ENCODE peak calls at places on chromosome 19, in nine cellular contexts. J is GM06990; E is HTR-8/SVneo; T is activated CD4-positive, CD25-positive, alpha-beta regulatory T cell treated with anti-CD3 and anti-CD28 coated beads, Interleukin-2, amount 50 U/mL, for 72 hours; A is A172; K is neural crest cell; W is body of pancreas; N is PC-3; Y is activated T-cell treated with anti-CD3 and anti-CD28 coated beads for 1 hour. O is an unnamed sample.

GRCh38 chr19:4375620-4376228 is 24.6 kb downstream of the SH3GL1 start:
- DNase-seq in J (peak), E (no peak), T (no peak), A (peak), K (no peak), W (peak), N (peak), Y (no peak), O (peak)

GRCh38 chr19:401836-402535 is 7.0 kb downstream of the C2CD4C start:
- DNase-seq in J (no peak), E (no peak), T (no peak), A (no peak), K (no peak), W (no peak), N (no peak), Y (no peak), O (peak)

GRCh38 chr19:16566161-16566560 is 6.1 kb downstream of the SLC35E1 start:
- DNase-seq in J (no peak), E (no peak), T (peak), A (no peak), K (no peak), W (no peak), N (no peak), Y (peak), O (no peak)

GRCh38 chr19:41850381-41850780 is 5.5 kb downstream of the DMRTC2 start:
- DNase-seq in J (no peak), E (no peak), T (no peak), A (no peak), K (no peak), W (no peak), N (no peak), Y (no peak), O (no peak)

GRCh38 chr19:8973501-8974091 is 36.6 kb downstream of the MUC16 start:
- DNase-seq in J (no peak), E (peak), T (no peak), A (peak), K (no peak), W (no peak), N (peak), Y (no peak), O (no peak)

GRCh38 chr19:52941941-52942370 is 18.7 kb upstream of the ZNF888 start:
- DNase-seq in J (no peak), E (no peak), T (peak), A (peak), K (no peak), W (peak), N (peak), Y (no peak), O (peak)

GRCh38 chr19:40588926-40589569 is 12.1 kb upstream of the LTBP4 start:
- DNase-seq in J (no peak), E (no peak), T (no peak), A (no peak), K (no peak), W (peak), N (no peak), Y (no peak), O (peak)

GRCh38 chr19:10694706-10695105 is 6.5 kb upstream of the QTRT1 start:
- DNase-seq in J (no peak), E (no peak), T (no peak), A (no peak), K (no peak), W (no peak), N (no peak), Y (no peak), O (peak)

GRCh38 chr19:10305139-10305806 is 4.3 kb downstream of the ZGLP1 start:
- DNase-seq in J (no peak), E (no peak), T (no peak), A (peak), K (no peak), W (no peak), N (no peak), Y (no peak), O (no peak)

GRCh38 chr19:38228005-38228377 is 4.0 kb upstream of the DPF1 start:
- DNase-seq in J (no peak), E (no peak), T (no peak), A (no peak), K (no peak), W (no peak), N (no peak), Y (no peak), O (peak)

GRCh38 chr19:4650159-4650558 is 10.8 kb downstream of the TNFAIP8L1 start:
- DNase-seq in J (no peak), E (no peak), T (no peak), A (no peak), K (no peak), W (no peak), N (no peak), Y (no peak), O (no peak)

GRCh38 chr19:48913114-48913513 is 13.0 kb downstream of the NUCB1 start:
- DNase-seq in J (no peak), E (no peak), T (no peak), A (no peak), K (no peak), W (no peak), N (peak), Y (no peak), O (no peak)

GRCh38 chr19:43490759-43491158 is 13.8 kb downstream of the PHLDB3 start:
- DNase-seq in J (no peak), E (no peak), T (no peak), A (no peak), K (no peak), W (no peak), N (no peak), Y (no peak), O (peak)

O was measured in NCI-H69.